ENCODE peak calls at places on chromosomes 2 and 18, in six cellular contexts. J is IMR-90, B is neuronal stem cell, I is H9, A is mesenchymal stem cell, S is H1. T is an unnamed sample.

GRCh38 chr2:18704224-18704623 is 114.9 kb upstream of the NT5C1B start:
- DNase-seq in J (no peak), B (no peak), I (no peak), A (no peak), S (no peak), T (no peak)

GRCh38 chr2:175373001-175373727 is 191.7 kb upstream of the ATP5MC3 start:
- DNase-seq in J (peak; percentile 29), B (no peak), I (no peak), A (peak; percentile 3), S (no peak), T (no peak)

GRCh38 chr18:59646946-59647307 is 50.3 kb downstream of the CCBE1 start:
- DNase-seq in J (peak; percentile 44), B (no peak), I (no peak), A (peak; percentile 47), S (no peak), T (no peak)

GRCh38 chr2:216011320-216011849 is 2.0 kb downstream of the MREG start:
- DNase-seq in J (no peak), B (no peak), I (no peak), A (no peak), S (no peak), T (no peak)

GRCh38 chr2:101168647-101169046 is 17.5 kb upstream of the TBC1D8 start:
- DNase-seq in J (no peak), B (no peak), I (no peak), A (no peak), S (no peak), T (no peak)

GRCh38 chr2:226115832-226116200 is 683.8 kb downstream of the IRS1 start:
- DNase-seq in J (no peak), B (no peak), I (no peak), A (peak; percentile 10), S (no peak), T (peak; percentile 16)

GRCh38 chr18:63446266-63446665 is 24.0 kb upstream of the VPS4B start:
- DNase-seq in J (no peak), B (no peak), I (no peak), A (no peak), S (no peak), T (no peak)

GRCh38 chr2:168993538-168993937 is 37.6 kb downstream of the ABCB11 start:
- DNase-seq in J (no peak), B (no peak), I (no peak), A (no peak), S (no peak), T (no peak)

GRCh38 chr18:56168049-56168781 is 470.2 kb downstream of the TXNL1 start:
- DNase-seq in J (peak; percentile 91), B (no peak), I (no peak), A (peak; percentile 63), S (peak; percentile 31), T (peak; percentile 90)

GRCh38 chr2:65431417-65432226 is 777 bp downstream of the SPRED2 start:
- DNase-seq in J (peak; percentile 33), B (peak; percentile 44), I (peak; percentile 50), A (peak; percentile 61), S (no peak), T (peak; percentile 62)

GRCh38 chr2:95348609-95349567 is 51.7 kb downstream of the KCNIP3 start:
- DNase-seq in J (peak; percentile 43), B (no peak), I (peak; percentile 25), A (no peak), S (no peak), T (no peak)

GRCh38 chr2:107585851-107586250 is 240.8 kb upstream of the RGPD4 start:
- DNase-seq in J (peak; percentile 56), B (no peak), I (no peak), A (peak; percentile 43), S (no peak), T (no peak)

GRCh38 chr2:28366496-28367282 is 26.0 kb upstream of the FOSL2 start:
- DNase-seq in J (no peak), B (no peak), I (no peak), A (peak; percentile 68), S (no peak), T (peak; percentile 84)

GRCh38 chr18:31741096-31741735 is 19.5 kb downstream of the SLC25A52 start:
- DNase-seq in J (peak; percentile 36), B (peak; percentile 15), I (peak; percentile 41), A (peak; percentile 43), S (no peak), T (peak; percentile 57)

GRCh38 chr2:27322766-27323591 is at the start of gene MPV17:
- DNase-seq in J (peak; percentile 91), B (peak; percentile 72), I (peak; percentile 95), A (peak; percentile 94), S (peak; percentile 80), T (peak; percentile 97)

GRCh38 chr2:624096-624495 is 53.1 kb downstream of the TMEM18 start:
- DNase-seq in J (no peak), B (no peak), I (no peak), A (no peak), S (no peak), T (no peak)

GRCh38 chr2:208657468-208657867 is 250.9 kb downstream of the PTH2R start:
- DNase-seq in J (no peak), B (no peak), I (peak; percentile 36), A (no peak), S (no peak), T (peak; percentile 50)

GRCh38 chr2:39701137-39701536 is 35.4 kb downstream of the TMEM178A start:
- DNase-seq in J (no peak), B (no peak), I (no peak), A (no peak), S (no peak), T (no peak)

GRCh38 chr2:128323501-128323931 is 4.8 kb upstream of the HS6ST1 start:
- DNase-seq in J (no peak), B (no peak), I (no peak), A (no peak), S (no peak), T (no peak)

GRCh38 chr2:50343157-50343821 is 688.6 kb downstream of the NRXN1 start:
- DNase-seq in J (no peak), B (no peak), I (no peak), A (no peak), S (no peak), T (no peak)

GRCh38 chr2:46311651-46312223 is 14.5 kb downstream of the EPAS1 start:
- DNase-seq in J (no peak), B (no peak), I (no peak), A (no peak), S (no peak), T (no peak)

GRCh38 chr2:173448938-173449471 is 94.3 kb downstream of the CDCA7 start:
- DNase-seq in J (peak; percentile 73), B (peak; percentile 57), I (peak; percentile 95), A (peak; percentile 82), S (peak; percentile 73), T (peak; percentile 95)

GRCh38 chr2:127201452-127201851 is 18.6 kb downstream of the CYP27C1 start:
- DNase-seq in J (no peak), B (no peak), I (peak; percentile 70), A (no peak), S (no peak), T (no peak)

GRCh38 chr2:69149631-69150215 is 136.7 kb downstream of the ANTXR1 start:
- DNase-seq in J (peak; percentile 68), B (peak; percentile 23), I (peak; percentile 62), A (peak; percentile 85), S (peak; percentile 36), T (peak; percentile 95)

GRCh38 chr2:124995185-124995912 is 970.3 kb downstream of the CNTNAP5 start:
- DNase-seq in J (no peak), B (no peak), I (peak; percentile 61), A (no peak), S (no peak), T (peak; percentile 42)

GRCh38 chr2:124993809-124994208 is 968.7 kb downstream of the CNTNAP5 start:
- DNase-seq in J (no peak), B (no peak), I (no peak), A (no peak), S (no peak), T (no peak)

GRCh38 chr2:124996406-124996805 is 971.3 kb downstream of the CNTNAP5 start:
- DNase-seq in J (no peak), B (no peak), I (no peak), A (no peak), S (no peak), T (no peak)
- H3K9ac ChIP-seq in J (no peak overlapping the region), B (no peak overlapping the region), I (no peak overlapping the region), A (no peak overlapping the region), S (no peak overlapping the region), T (no peak overlapping the region)

GRCh38 chr2:234100686-234101085 is 50.2 kb downstream of the SPP2 start:
- DNase-seq in J (no peak), B (no peak), I (no peak), A (no peak), S (no peak), T (no peak)

GRCh38 chr2:234099266-234099665 is 48.8 kb downstream of the SPP2 start:
- DNase-seq in J (no peak), B (no peak), I (no peak), A (no peak), S (no peak), T (no peak)

GRCh38 chr2:234098675-234099195 is 48.2 kb downstream of the SPP2 start:
- DNase-seq in J (no peak), B (no peak), I (no peak), A (no peak), S (no peak), T (no peak)

GRCh38 chr2:234107861-234108260 is 57.4 kb downstream of the SPP2 start:
- DNase-seq in J (no peak), B (no peak), I (no peak), A (no peak), S (no peak), T (no peak)

DNA sequence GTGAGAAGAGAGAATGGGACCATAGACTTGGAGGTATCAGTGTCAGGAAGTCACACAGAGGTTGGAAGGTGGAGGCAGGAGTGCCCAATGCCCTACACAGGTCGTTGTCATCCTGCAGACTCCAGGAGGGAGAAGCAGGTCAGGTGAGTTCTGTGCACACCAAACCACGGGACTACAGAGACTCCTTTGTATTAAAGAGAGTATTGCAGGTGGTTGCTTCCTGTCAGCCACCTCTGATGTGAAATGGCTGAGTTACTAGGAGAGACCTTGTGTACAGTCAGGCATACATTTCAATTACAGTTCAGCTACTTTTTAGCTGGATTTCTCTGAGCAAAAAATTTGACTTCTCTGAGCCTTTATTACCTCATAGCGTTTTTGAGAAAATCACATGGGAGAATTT is 51.6 kb downstream of the SPP2 start:
- DNase-seq in J (no peak), B (no peak), I (no peak), A (no peak), S (no peak), T (no peak)
- H2BK15ac ChIP-seq in J (no peak overlapping the region), B (no peak overlapping the region), I (no peak overlapping the region), A (no peak overlapping the region), S (no peak overlapping the region), T (no peak overlapping the region)

GRCh38 chr18:73235491-73235890 is 367.7 kb upstream of the NETO1 start:
- DNase-seq in J (peak; percentile 97), B (no peak), I (no peak), A (peak; percentile 88), S (peak; percentile 9), T (peak; percentile 31)
- H3K27ac ChIP-seq in J (no peak overlapping the region), B (no peak overlapping the region), I (no peak overlapping the region), A (no peak overlapping the region), S (no peak overlapping the region), T (no peak overlapping the region)

DNA sequence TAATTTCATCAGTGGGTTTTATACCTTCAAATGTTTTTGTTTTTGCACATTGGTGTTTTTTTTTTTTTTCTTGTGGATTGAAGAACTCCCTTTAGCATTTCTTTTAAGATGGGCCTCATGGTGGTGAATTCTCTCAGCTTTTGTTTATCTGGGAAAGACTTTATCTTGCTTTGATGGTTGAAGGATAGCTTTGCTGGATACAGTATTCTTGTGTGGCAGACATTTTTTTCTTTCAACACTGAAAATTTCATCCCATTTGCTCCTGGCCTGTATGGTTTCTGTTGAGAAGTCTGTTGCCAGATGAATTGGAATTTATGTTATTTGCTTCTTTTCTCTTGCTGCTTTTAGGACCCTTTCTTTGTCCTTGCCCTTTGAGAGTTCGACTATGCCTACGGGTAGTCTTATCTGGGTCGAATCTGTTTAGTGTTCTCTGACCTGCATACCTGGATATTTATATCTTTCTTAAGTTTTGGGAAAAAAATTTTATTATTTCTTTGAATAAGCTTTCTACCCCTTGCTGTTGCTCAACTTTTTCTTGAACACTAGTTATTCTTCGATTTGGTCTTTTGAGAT is 25.6 kb downstream of the PRKRA start:
- DNase-seq in J (no peak), B (no peak), I (no peak), A (no peak), S (no peak), T (no peak)
- H3K9ac ChIP-seq in J (no peak overlapping the region), B (no peak overlapping the region), I (no peak overlapping the region), A (no peak overlapping the region), S (no peak overlapping the region), T (no peak overlapping the region)

T was measured in mesendoderm.